ENCODE peak calls at places on chromosome 6, in four cellular contexts. A, V, Z and I are unnamed samples.

GRCh38 chr6:32132110-32132509 is 2.0 kb upstream of the FKBPL start:
- DNase-seq in A (no peak), V (peak; percentile 51), Z (no peak), I (no peak)

GRCh38 chr6:31162463-31163165 is 4.2 kb downstream of the TCF19 start:
- DNase-seq in A (no peak), V (no peak), Z (no peak), I (no peak)

GRCh38 chr6:132812255-132812732 is 2.1 kb upstream of the RPS12 start:
- DNase-seq in A (no peak), V (no peak), Z (no peak), I (no peak)

GRCh38 chr6:46947497-46947896 is 25.8 kb upstream of the ADGRF5 start:
- DNase-seq in A (no peak), V (no peak), Z (no peak), I (no peak)

GRCh38 chr6:11126876-11127275 is 15.4 kb upstream of the ERVFRD-1 start:
- DNase-seq in A (no peak), V (peak; percentile 32), Z (no peak), I (no peak)

GRCh38 chr6:52990342-52990741 is 4.7 kb downstream of the GSTA4 start:
- DNase-seq in A (no peak), V (peak; percentile 90), Z (no peak), I (no peak)

GRCh38 chr6:246349-246748 is 45.9 kb upstream of the DUSP22 start:
- DNase-seq in A (no peak), V (no peak), Z (no peak), I (no peak)

GRCh38 chr6:13135152-13135551 is 193.2 kb downstream of the TBC1D7 start:
- DNase-seq in A (no peak), V (no peak), Z (no peak), I (no peak)

GRCh38 chr6:39881851-39882566 is 52.3 kb downstream of the MOCS1 start:
- DNase-seq in A (no peak), V (no peak), Z (no peak), I (peak; percentile 49)

GRCh38 chr6:145814501-145815350 is at the start of gene FBXO30:
- DNase-seq in A (peak; percentile 90), V (peak; percentile 75), Z (peak; percentile 89), I (peak; percentile 89)
- TF ChIP-seq CTCF in A (peak; percentile 9), V (no peak), Z (no peak), I (peak; percentile 29)

GRCh38 chr6:168597471-168597875 is 156.5 kb downstream of the SMOC2 start:
- DNase-seq in A (no peak), V (no peak), Z (no peak), I (no peak)

GRCh38 chr6:168598251-168599117 is 157.5 kb downstream of the SMOC2 start:
- DNase-seq in A (no peak), V (no peak), Z (no peak), I (no peak)

GRCh38 chr6:168599769-168600330 is 158.9 kb downstream of the SMOC2 start:
- DNase-seq in A (no peak), V (no peak), Z (no peak), I (no peak)

GRCh38 chr6:168599118-168599494 is 158.1 kb downstream of the SMOC2 start:
- DNase-seq in A (no peak), V (no peak), Z (no peak), I (no peak)

DNA sequence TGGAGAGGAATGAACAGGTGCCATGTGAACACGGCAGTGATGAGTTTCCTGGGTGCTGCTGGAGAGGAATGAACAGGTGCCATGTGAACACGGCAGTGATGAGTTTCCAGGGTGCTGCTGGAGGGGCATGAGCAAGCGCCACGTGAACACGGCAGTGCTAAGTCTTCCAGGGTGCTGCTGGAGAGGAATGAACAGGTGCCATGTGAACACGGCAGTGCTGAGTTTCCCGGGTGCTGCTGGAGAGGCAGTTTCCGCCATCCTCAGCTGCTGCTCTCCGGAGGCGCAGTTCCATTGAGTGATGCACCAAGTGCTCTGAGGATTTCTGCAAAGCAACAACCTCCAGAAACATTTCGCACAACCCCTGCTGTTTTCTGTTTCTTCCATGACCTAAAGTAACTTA is 155.3 kb downstream of the SMOC2 start:
- DNase-seq in A (no peak), V (no peak), Z (no peak), I (no peak)
- H3K27me3 ChIP-seq in A (peaks cover 5% of the 10 kb centered on the region), V (peaks cover 5% of the 10 kb centered on the region), Z (peaks cover 9% of the 10 kb centered on the region), I (no peaks in the 10 kb centered on the region)

GRCh38 chr6:96899019-96899418 is 1.3 kb upstream of the NDUFAF4 start:
- DNase-seq in A (peak; percentile 15), V (peak; percentile 57), Z (peak; percentile 23), I (no peak)
- TF ChIP-seq CTCF in A (peak; percentile 30), V (peak; percentile 62), Z (peak; percentile 48), I (peak; percentile 76)

GRCh38 chr6:164167873-164168405 is 753.4 kb downstream of the QKI start:
- DNase-seq in A (no peak), V (no peak), Z (no peak), I (no peak)
- H3K27me3 ChIP-seq in A (no peaks in the 10 kb centered on the region), V (no peaks in the 10 kb centered on the region), Z (no peaks in the 10 kb centered on the region), I (no peaks in the 10 kb centered on the region)

DNA sequence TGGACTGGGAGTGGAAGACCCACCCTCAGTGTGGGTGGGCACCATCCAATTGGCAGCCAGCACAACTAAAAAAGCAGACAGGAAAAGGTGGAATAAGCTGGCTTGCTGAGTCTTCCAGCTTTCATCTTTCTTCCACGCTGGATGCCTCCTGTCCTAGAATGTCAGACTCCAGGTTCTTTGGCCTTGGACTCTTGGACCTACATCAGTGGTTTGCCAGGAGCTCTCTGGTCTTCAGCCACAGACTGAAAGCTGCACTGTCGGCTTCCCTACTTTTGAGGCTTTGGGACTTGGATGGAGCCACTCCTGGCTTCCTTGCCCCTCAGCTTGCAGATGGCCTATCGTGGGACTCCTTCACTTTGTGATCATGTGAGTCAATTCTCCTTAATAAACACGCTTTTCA is 59.8 kb downstream of the SOX4 start:
- DNase-seq in A (no peak), V (no peak), Z (no peak), I (no peak)
- TF ChIP-seq CTCF in A (no peak), V (no peak), Z (no peak), I (no peak)